ENCODE peak calls at places on chromosomes 11 and 22, in nine cellular contexts. D is right atrium auricular region, M is lung, L is psoas muscle, K is endothelial cell of umbilical vein, U is endodermal cell, S is AG04450, A is astrocyte of the spinal cord, Y is cardiac fibroblast. F is an unnamed sample.

GRCh38 chr11:47326198-47326597 is 26.3 kb downstream of the MYBPC3 start:
- DNase-seq in D (no peak), M (no peak), L (no peak), K (no peak), U (no peak), S (no peak), A (no peak), Y (no peak), F (no peak)

GRCh38 chr11:77542296-77542695 is 47.5 kb upstream of the AQP11 start:
- DNase-seq in D (no peak), M (no peak), L (no peak), K (no peak), U (no peak), S (no peak), A (peak; percentile 37), Y (peak; percentile 62), F (no peak)

GRCh38 chr22:39820266-39820665 is 73.3 kb downstream of the ENTHD1 start:
- DNase-seq in D (no peak), M (no peak), L (no peak), K (peak; percentile 66), U (no peak), S (peak; percentile 18), A (peak; percentile 79), Y (peak; percentile 52), F (no peak)

GRCh38 chr22:20268350-20269012 is 363 bp upstream of the RTN4R start:
- DNase-seq in D (no peak), M (peak; percentile 55), L (peak; percentile 69), K (peak; percentile 15), U (peak; percentile 89), S (no peak), A (no peak), Y (peak; percentile 36), F (peak; percentile 80)

GRCh38 chr22:50612715-50613221 is 12.2 kb downstream of the MAPK8IP2 start:
- DNase-seq in D (no peak), M (no peak), L (no peak), K (no peak), U (peak; percentile 91), S (no peak), A (no peak), Y (no peak), F (peak; percentile 12)

GRCh38 chr11:76772783-76773106 is 10.4 kb upstream of the TSKU start:
- DNase-seq in D (no peak), M (no peak), L (no peak), K (no peak), U (peak; percentile 48), S (no peak), A (no peak), Y (no peak), F (no peak)

GRCh38 chr11:58531865-58532341 is 24.0 kb upstream of the OR5B21 start:
- DNase-seq in D (no peak), M (no peak), L (no peak), K (no peak), U (no peak), S (no peak), A (no peak), Y (no peak), F (no peak)

GRCh38 chr11:3341298-3341697 is 37.6 kb downstream of the ZNF195 start:
- DNase-seq in D (no peak), M (peak; percentile 50), L (peak; percentile 34), K (peak; percentile 43), U (peak; percentile 94), S (no peak), A (peak; percentile 19), Y (peak; percentile 47), F (peak; percentile 90)

GRCh38 chr11:46389450-46390330 is 1.9 kb downstream of the CHRM4 start:
- DNase-seq in D (no peak), M (peak; percentile 63), L (peak; percentile 66), K (peak; percentile 77), U (peak; percentile 95), S (no peak), A (peak; percentile 61), Y (peak; percentile 69), F (peak; percentile 74)

GRCh38 chr11:129728571-129728970 is 87.1 kb upstream of the TMEM45B start:
- DNase-seq in D (no peak), M (no peak), L (no peak), K (no peak), U (no peak), S (no peak), A (no peak), Y (no peak), F (peak; percentile 32)

GRCh38 chr11:16902979-16903378 is 111.2 kb downstream of the PLEKHA7 start:
- DNase-seq in D (no peak), M (no peak), L (no peak), K (peak; percentile 80), U (no peak), S (no peak), A (no peak), Y (no peak), F (no peak)

GRCh38 chr11:17738350-17739207 is 4.0 kb downstream of the KCNC1 start:
- DNase-seq in D (no peak), M (no peak), L (no peak), K (no peak), U (peak; percentile 84), S (no peak), A (no peak), Y (no peak), F (no peak)

GRCh38 chr11:3231851-3232744 is at the start of gene MRGPRE:
- DNase-seq in D (peak; percentile 56), M (peak; percentile 30), L (no peak), K (no peak), U (peak; percentile 47), S (no peak), A (no peak), Y (peak; percentile 4), F (no peak)

GRCh38 chr11:73761403-73761945 is 600 bp upstream of the RAB6A start:
- DNase-seq in D (no peak), M (no peak), L (peak; percentile 21), K (no peak), U (no peak), S (no peak), A (no peak), Y (no peak), F (peak; percentile 54)

GRCh38 chr11:73760680-73761402 is at the start of gene RAB6A:
- DNase-seq in D (peak; percentile 100), M (peak; percentile 100), L (peak; percentile 100), K (peak; percentile 100), U (peak; percentile 100), S (peak; percentile 99), A (peak; percentile 100), Y (peak; percentile 100), F (peak; percentile 98)

GRCh38 chr11:73758451-73758850 is 2.4 kb downstream of the RAB6A start:
- DNase-seq in D (no peak), M (no peak), L (no peak), K (no peak), U (no peak), S (no peak), A (no peak), Y (no peak), F (no peak)

GRCh38 chr11:73760066-73760679 is 701 bp downstream of the RAB6A start:
- DNase-seq in D (peak; percentile 62), M (peak; percentile 63), L (peak; percentile 54), K (peak; percentile 49), U (peak; percentile 74), S (no peak), A (peak; percentile 46), Y (peak; percentile 43), F (peak; percentile 76)

GRCh38 chr11:73759520-73760065 is 1.3 kb downstream of the RAB6A start:
- DNase-seq in D (no peak), M (no peak), L (no peak), K (peak; percentile 60), U (no peak), S (no peak), A (peak; percentile 45), Y (peak; percentile 43), F (no peak)
- TF ChIP-seq CTCF in D (no peak), M (no peak), L (no peak), K (no peak), U (peak; percentile 33), S (peak; percentile 38), A (peak; percentile 18), Y (peak; percentile 27), F (no peak)

DNA sequence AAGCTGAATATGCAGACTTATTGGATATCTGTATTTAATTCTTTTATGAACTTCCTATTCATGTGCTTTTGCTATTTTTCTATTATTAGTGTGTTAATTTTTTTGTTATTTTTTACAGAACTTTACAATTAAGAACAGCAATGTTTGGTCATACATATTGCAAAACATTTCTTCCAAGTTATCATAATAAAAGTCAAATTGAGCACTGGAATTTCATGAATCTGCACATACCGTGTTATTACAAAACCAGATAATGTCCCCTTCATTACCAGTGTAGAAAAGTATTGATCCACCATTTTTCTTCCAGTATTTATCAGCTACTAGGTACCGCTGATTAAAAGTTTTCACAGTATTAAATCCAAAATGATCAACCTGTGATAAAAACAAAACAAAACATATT is 40.5 kb downstream of the PRCP start:
- DNase-seq in D (no peak), M (no peak), L (no peak), K (no peak), U (no peak), S (no peak), A (no peak), Y (peak; percentile 50), F (no peak)
- H3K4me3 ChIP-seq in D (no peak overlapping the region), M (no peak overlapping the region), L (no peak overlapping the region), K (no peak overlapping the region), U (no peak overlapping the region), S (no peak overlapping the region), A (no peak overlapping the region), Y (no peak overlapping the region), F (no peak overlapping the region)

DNA sequence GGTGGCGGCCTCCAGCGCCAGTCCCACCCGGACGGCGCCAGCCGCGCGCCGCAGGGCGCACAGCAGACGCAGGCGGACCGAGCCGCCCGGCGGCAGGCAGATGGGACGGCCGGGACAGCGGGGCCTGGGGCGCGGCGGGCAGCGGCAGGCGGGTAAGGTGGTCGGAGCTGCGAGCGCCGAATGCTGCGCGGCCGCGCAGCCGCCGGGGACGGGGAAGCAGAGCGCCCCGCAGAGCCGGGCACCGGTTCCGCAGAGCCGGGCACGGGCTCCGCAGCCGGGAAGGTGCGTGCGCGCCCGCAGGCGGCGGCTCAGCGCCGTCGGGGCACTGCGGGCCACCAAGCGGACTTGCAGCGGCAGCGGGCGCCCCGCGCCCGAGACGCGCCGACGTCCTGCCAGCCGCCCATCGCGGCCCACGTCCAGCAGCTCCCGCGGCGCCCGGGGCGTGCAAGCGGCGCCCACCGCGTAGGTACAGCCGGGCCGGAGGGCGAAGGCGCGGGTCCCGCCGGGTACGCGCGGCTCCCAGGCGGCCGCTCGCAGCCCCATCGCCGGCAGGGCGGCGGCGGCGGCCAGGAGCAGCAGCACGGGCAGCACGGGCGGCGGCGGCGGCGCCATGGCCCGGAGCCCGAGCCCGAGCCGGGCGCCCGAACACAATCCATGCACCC is 730 bp downstream of the CELSR1 start:
- DNase-seq in D (no peak), M (no peak), L (no peak), K (no peak), U (peak; percentile 77), S (no peak), A (no peak), Y (no peak), F (no peak)
- TF ChIP-seq CTCF in D (no peak), M (no peak), L (no peak), K (no peak), U (no peak), S (no peak), A (no peak), Y (no peak), F (no peak)

DNA sequence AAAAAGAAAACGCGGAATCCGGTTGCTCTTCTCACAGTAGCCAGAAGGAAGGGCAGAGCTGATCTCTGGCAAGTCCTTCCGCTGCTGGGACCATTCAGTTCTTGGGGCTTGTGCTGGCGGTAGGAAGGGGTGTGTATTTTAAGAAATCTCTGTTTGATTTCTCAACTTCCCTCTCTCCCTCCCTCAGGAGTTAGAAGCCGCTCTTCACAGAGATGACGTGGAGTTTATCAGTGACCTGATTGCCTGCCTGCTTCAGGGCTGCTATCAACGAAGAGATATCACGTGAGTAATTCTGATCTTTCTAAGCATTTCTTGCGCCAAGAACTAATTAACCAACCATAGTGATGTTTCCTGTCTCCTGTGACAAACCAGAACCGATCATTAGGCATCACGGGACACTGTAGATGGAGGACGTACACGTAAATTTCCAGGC is 85.9 kb upstream of the SLC25A18 start:
- DNase-seq in D (peak; percentile 67), M (peak; percentile 63), L (peak; percentile 52), K (no peak), U (peak; percentile 44), S (no peak), A (no peak), Y (peak; percentile 82), F (no peak)
- H3K4me3 ChIP-seq in D (peak overlapping the region; percentile 23), M (no peak overlapping the region), L (peak overlapping the region; percentile 36), K (peak overlapping the region; percentile 10), U (peak overlapping the region; percentile 7), S (no peak overlapping the region), A (no peak overlapping the region), Y (peak overlapping the region; percentile 9), F (no peak overlapping the region)